ENCODE peak calls at places on chromosomes 4 and X, in four cellular contexts. I is K562, T is HEK293T, S is HepG2. U is an unnamed sample.

GRCh38 chr4:130210871-130211270 is 1114.9 kb downstream of the C4orf33 start:
- DNase-seq in I (no peak), T (peak; percentile 7), S (no peak), U (no peak)

GRCh38 chr4:121706595-121707021 is 9.8 kb upstream of the ANXA5 start:
- DNase-seq in I (no peak), T (no peak), S (no peak), U (no peak)

GRCh38 chrX:101229155-101229554 is 9.6 kb downstream of the DRP2 start:
- DNase-seq in I (no peak), T (no peak), S (no peak), U (no peak)

GRCh38 chr4:23717528-23718248 is 172.2 kb downstream of the PPARGC1A start:
- DNase-seq in I (peak; percentile 72), T (peak; percentile 36), S (peak; percentile 17), U (no peak)

GRCh38 chr4:153402366-153402765 is 57.9 kb downstream of the MND1 start:
- DNase-seq in I (no peak), T (no peak), S (no peak), U (no peak)

GRCh38 chr4:164536829-164537228 is 217.1 kb upstream of the SMIM31 start:
- DNase-seq in I (no peak), T (no peak), S (peak; percentile 2), U (no peak)

GRCh38 chrX:103722505-103722904 is 11.8 kb downstream of the TMEM31 start:
- DNase-seq in I (no peak), T (no peak), S (no peak), U (no peak)

GRCh38 chr4:134905061-134905460 is 703.5 kb upstream of the PABPC4L start:
- DNase-seq in I (no peak), T (no peak), S (no peak), U (no peak)

GRCh38 chr4:119191505-119191904 is 21.0 kb upstream of the USP53 start:
- DNase-seq in I (no peak), T (no peak), S (no peak), U (no peak)

GRCh38 chr4:76407440-76408119 is 13.4 kb downstream of the CCDC158 start:
- DNase-seq in I (no peak), T (no peak), S (no peak), U (no peak)

GRCh38 chrX:71514367-71515038 is 18.4 kb upstream of the OGT start:
- DNase-seq in I (no peak), T (no peak), S (no peak), U (no peak)

GRCh38 chrX:102085706-102086105 is 39.8 kb upstream of the TCEAL2 start:
- DNase-seq in I (no peak), T (no peak), S (no peak), U (peak; percentile 11)

GRCh38 chr4:139910106-139910505 is 243.9 kb downstream of the MAML3 start:
- DNase-seq in I (no peak), T (no peak), S (no peak), U (no peak)

GRCh38 chr4:144562019-144562740 is 83.8 kb upstream of the HHIP start:
- DNase-seq in I (no peak), T (no peak), S (no peak), U (peak; percentile 40)

GRCh38 chr4:130257271-130257670 is 1161.3 kb downstream of the C4orf33 start:
- DNase-seq in I (no peak), T (no peak), S (no peak), U (no peak)

GRCh38 chrX:1244164-1245076 is 24.2 kb upstream of the CSF2RA start:
- DNase-seq in I (no peak), T (peak; percentile 42), S (no peak), U (peak; percentile 77)

GRCh38 chr4:142336251-142336934 is 509.7 kb downstream of the INPP4B start:
- DNase-seq in I (no peak), T (no peak), S (no peak), U (no peak)

GRCh38 chr4:185227131-185227551 is 17.7 kb downstream of the SNX25 start:
- DNase-seq in I (no peak), T (no peak), S (peak; percentile 29), U (no peak)

GRCh38 chrX:101740642-101741041 is 81.0 kb upstream of the ARMCX2 start:
- DNase-seq in I (no peak), T (no peak), S (no peak), U (no peak)

GRCh38 chr4:99655315-99656081 is 2.1 kb downstream of the C4orf54 start:
- DNase-seq in I (no peak), T (no peak), S (no peak), U (no peak)

GRCh38 chr4:19722404-19722803 is 529.3 kb upstream of the SLIT2 start:
- DNase-seq in I (no peak), T (no peak), S (no peak), U (no peak)

GRCh38 chrX:121146059-121146628 is 98.7 kb downstream of the GLUD2 start:
- DNase-seq in I (no peak), T (no peak), S (no peak), U (no peak)

GRCh38 chr4:181821039-181822004 is 421.9 kb upstream of the TENM3 start:
- DNase-seq in I (no peak), T (no peak), S (no peak), U (no peak)

GRCh38 chr4:181823183-181823582 is 420.0 kb upstream of the TENM3 start:
- DNase-seq in I (no peak), T (no peak), S (no peak), U (no peak)

GRCh38 chr4:181823645-181824044 is 419.6 kb upstream of the TENM3 start:
- DNase-seq in I (no peak), T (no peak), S (no peak), U (no peak)

GRCh38 chr4:181820518-181820917 is 422.7 kb upstream of the TENM3 start:
- DNase-seq in I (no peak), T (no peak), S (peak; percentile 1), U (no peak)

GRCh38 chr4:181822005-181822375 is 421.2 kb upstream of the TENM3 start:
- DNase-seq in I (no peak), T (no peak), S (no peak), U (no peak)
- TF ChIP-seq ELF4 in I (no peak), T (no peak), S (no peak), U (no peak)

GRCh38 chr4:57190651-57191481 is 80.7 kb upstream of the IGFBP7 start:
- DNase-seq in I (peak; percentile 50), T (peak; percentile 70), S (peak; percentile 18), U (peak; percentile 78)
- TF ChIP-seq ELF4 in I (no peak), T (no peak), S (no peak), U (no peak)

GRCh38 chr4:54877006-54877405 is 219.2 kb downstream of the KIT start:
- DNase-seq in I (no peak), T (no peak), S (no peak), U (no peak)

GRCh38 chr4:54872246-54872645 is 214.5 kb downstream of the KIT start:
- DNase-seq in I (no peak), T (no peak), S (no peak), U (no peak)
- TF ChIP-seq ELF4 in I (no peak), T (no peak), S (no peak), U (no peak)

GRCh38 chr4:158578476-158578875 is 56.8 kb downstream of the RXFP1 start:
- DNase-seq in I (peak; percentile 27), T (no peak), S (peak; percentile 5), U (no peak)
- TF ChIP-seq ELF4 in I (no peak), T (no peak), S (no peak), U (no peak)

U was measured in WTC11.